ENCODE peak calls at places on chromosomes 11 and 22, in four cellular contexts. One of them, this sample, is unnamed.

GRCh38 chr11:107563702-107564101 is 1.8 kb downstream of the ALKBH8 start:
- DNase-seq in RWPE1: peak
- DNase-seq in heart left ventricle: no peak
- DNase-seq in tibial artery: peak
- DNase-seq in this sample: no peak

GRCh38 chr11:31725176-31725575 is 85.9 kb downstream of the PAX6 start:
- DNase-seq in RWPE1: no peak
- DNase-seq in heart left ventricle: no peak
- DNase-seq in tibial artery: no peak
- DNase-seq in this sample: no peak

GRCh38 chr22:40525250-40525884 is 111.2 kb downstream of the MRTFA start:
- DNase-seq in RWPE1: no peak
- DNase-seq in heart left ventricle: no peak
- DNase-seq in tibial artery: peak
- DNase-seq in this sample: no peak

GRCh38 chr11:2287102-2287501 is 14.6 kb downstream of the C11orf21 start:
- DNase-seq in RWPE1: no peak
- DNase-seq in heart left ventricle: no peak
- DNase-seq in tibial artery: no peak
- DNase-seq in this sample: no peak

GRCh38 chr11:61541568-61541967 is 33.0 kb downstream of the LRRC10B start:
- DNase-seq in RWPE1: peak
- DNase-seq in heart left ventricle: no peak
- DNase-seq in tibial artery: no peak
- DNase-seq in this sample: no peak

GRCh38 chr11:100297516-100297915 is 389.6 kb upstream of the ARHGAP42 start:
- DNase-seq in RWPE1: no peak
- DNase-seq in heart left ventricle: no peak
- DNase-seq in tibial artery: no peak
- DNase-seq in this sample: no peak

GRCh38 chr11:31882951-31883392 is 71.8 kb upstream of the PAX6 start:
- DNase-seq in RWPE1: no peak
- DNase-seq in heart left ventricle: no peak
- DNase-seq in tibial artery: no peak
- DNase-seq in this sample: no peak

GRCh38 chr22:31088233-31088986 is 7.3 kb downstream of the SMTN start:
- DNase-seq in RWPE1: no peak
- DNase-seq in heart left ventricle: no peak
- DNase-seq in tibial artery: no peak
- DNase-seq in this sample: no peak

GRCh38 chr11:79173615-79174014 is 267.2 kb downstream of the TENM4 start:
- DNase-seq in RWPE1: no peak
- DNase-seq in heart left ventricle: peak
- DNase-seq in tibial artery: peak
- DNase-seq in this sample: no peak

GRCh38 chr11:103202048-103202651 is 92.9 kb downstream of the DYNC2H1 start:
- DNase-seq in RWPE1: peak
- DNase-seq in heart left ventricle: no peak
- DNase-seq in tibial artery: no peak
- DNase-seq in this sample: no peak

GRCh38 chr22:38290347-38290746 is 17.5 kb upstream of the TMEM184B start:
- DNase-seq in RWPE1: no peak
- DNase-seq in heart left ventricle: no peak
- DNase-seq in tibial artery: no peak
- DNase-seq in this sample: no peak

GRCh38 chr22:42287174-42287890 is 16.9 kb upstream of the TCF20 start:
- DNase-seq in RWPE1: no peak
- DNase-seq in heart left ventricle: no peak
- DNase-seq in tibial artery: no peak
- DNase-seq in this sample: no peak

GRCh38 chr11:65014146-65014960 is at the start of gene ARL2:
- DNase-seq in RWPE1: peak
- DNase-seq in heart left ventricle: no peak
- DNase-seq in tibial artery: peak
- DNase-seq in this sample: no peak

GRCh38 chr11:100861221-100861620 is 174.1 kb downstream of the ARHGAP42 start:
- DNase-seq in RWPE1: no peak
- DNase-seq in heart left ventricle: no peak
- DNase-seq in tibial artery: no peak
- DNase-seq in this sample: no peak

GRCh38 chr11:776459-777287 is 614 bp downstream of the GATD1 start:
- DNase-seq in RWPE1: no peak
- DNase-seq in heart left ventricle: no peak
- DNase-seq in tibial artery: no peak
- DNase-seq in this sample: no peak

GRCh38 chr22:39254122-39254521 is 9.3 kb upstream of the PDGFB start:
- DNase-seq in RWPE1: no peak
- DNase-seq in heart left ventricle: peak
- DNase-seq in tibial artery: no peak
- DNase-seq in this sample: no peak

GRCh38 chr11:128323381-128323780 is 264.0 kb downstream of the ETS1 start:
- DNase-seq in RWPE1: no peak
- DNase-seq in heart left ventricle: no peak
- DNase-seq in tibial artery: no peak
- DNase-seq in this sample: no peak

GRCh38 chr11:2312232-2313042 is 10.6 kb downstream of the TSPAN32 start:
- DNase-seq in RWPE1: no peak
- DNase-seq in heart left ventricle: peak
- DNase-seq in tibial artery: no peak
- DNase-seq in this sample: no peak

GRCh38 chr11:20631525-20632168 is 32.2 kb downstream of the SLC6A5 start:
- DNase-seq in RWPE1: peak
- DNase-seq in heart left ventricle: no peak
- DNase-seq in tibial artery: no peak
- DNase-seq in this sample: peak

GRCh38 chr11:14894657-14895598 is 2.9 kb upstream of the CYP2R1 start:
- DNase-seq in RWPE1: no peak
- DNase-seq in heart left ventricle: peak
- DNase-seq in tibial artery: peak
- DNase-seq in this sample: no peak

GRCh38 chr22:36079041-36079440 is 50.4 kb upstream of the RBFOX2 start:
- DNase-seq in RWPE1: no peak
- DNase-seq in heart left ventricle: no peak
- DNase-seq in tibial artery: no peak
- DNase-seq in this sample: no peak

GRCh38 chr11:47179655-47179991 is 2.9 kb upstream of the ARFGAP2 start:
- DNase-seq in RWPE1: no peak
- DNase-seq in heart left ventricle: no peak
- DNase-seq in tibial artery: no peak
- DNase-seq in this sample: no peak

GRCh38 chr22:30705710-30706651 is 11.3 kb downstream of the OSBP2 start:
- DNase-seq in RWPE1: no peak
- DNase-seq in heart left ventricle: no peak
- DNase-seq in tibial artery: no peak
- DNase-seq in this sample: no peak

GRCh38 chr22:38788016-38788415 is 5.9 kb downstream of the DNAL4 start:
- DNase-seq in RWPE1: no peak
- DNase-seq in heart left ventricle: peak
- DNase-seq in tibial artery: no peak
- DNase-seq in this sample: no peak

GRCh38 chr22:26529345-26529744 is 17.1 kb upstream of the TFIP11 start:
- DNase-seq in RWPE1: peak
- DNase-seq in heart left ventricle: no peak
- DNase-seq in tibial artery: peak
- DNase-seq in this sample: no peak

GRCh38 chr22:26527167-26527566 is 14.9 kb upstream of the TFIP11 start:
- DNase-seq in RWPE1: no peak
- DNase-seq in heart left ventricle: no peak
- DNase-seq in tibial artery: no peak
- DNase-seq in this sample: no peak

GRCh38 chr22:26526165-26526564 is 13.9 kb upstream of the TFIP11 start:
- DNase-seq in RWPE1: no peak
- DNase-seq in heart left ventricle: no peak
- DNase-seq in tibial artery: no peak
- DNase-seq in this sample: no peak

GRCh38 chr22:26524870-26525269 is 12.6 kb upstream of the TFIP11 start:
- DNase-seq in RWPE1: no peak
- DNase-seq in heart left ventricle: no peak
- DNase-seq in tibial artery: no peak
- DNase-seq in this sample: no peak

GRCh38 chr22:26527574-26528465 is 15.5 kb upstream of the TFIP11 start:
- DNase-seq in RWPE1: no peak
- DNase-seq in heart left ventricle: peak
- DNase-seq in tibial artery: no peak
- DNase-seq in this sample: no peak
- H3K27ac ChIP-seq in RWPE1: no peak
- H3K27ac ChIP-seq in heart left ventricle: peak
- H3K27ac ChIP-seq in tibial artery: no peak
- H3K27ac ChIP-seq in this sample: no peak

DNA sequence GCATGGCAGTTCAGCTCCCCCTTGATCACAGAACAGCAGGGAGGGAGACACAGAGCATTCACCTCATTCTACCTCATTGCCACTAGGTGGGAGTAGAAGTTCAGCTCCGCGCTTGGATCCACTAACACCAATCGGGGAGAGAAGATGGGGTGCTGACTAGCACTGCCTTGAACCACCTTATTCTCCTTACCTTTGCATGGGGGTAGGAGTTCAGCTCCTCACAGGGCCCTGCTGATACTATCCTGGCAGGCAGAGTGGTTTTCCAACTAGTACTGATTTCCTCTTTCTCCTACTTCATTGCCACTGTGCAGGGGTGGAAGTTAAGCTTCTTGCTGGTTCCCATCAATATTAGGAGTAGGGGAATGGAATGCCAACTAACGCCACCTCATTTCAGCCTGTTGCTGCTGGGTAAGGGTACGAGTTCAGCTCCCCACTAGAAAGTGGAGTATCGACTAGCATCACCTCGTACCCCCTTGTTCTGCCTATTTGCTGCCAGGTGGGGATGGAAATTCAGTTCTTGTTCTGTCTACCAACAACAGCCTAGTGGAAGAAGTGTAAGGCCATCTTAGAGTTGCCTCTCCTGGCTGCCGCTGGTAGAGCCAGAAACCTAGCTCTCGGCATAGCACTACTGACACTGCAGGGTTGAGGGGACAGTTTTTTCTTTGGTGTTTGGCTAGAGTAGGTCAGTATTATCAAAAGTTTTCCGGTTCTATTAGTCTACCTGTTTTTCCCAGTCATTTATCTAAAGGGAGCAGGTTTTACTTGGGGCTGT is 550.9 kb upstream of the CCDC90B start:
- DNase-seq in RWPE1: peak
- DNase-seq in heart left ventricle: peak
- DNase-seq in tibial artery: peak
- DNase-seq in this sample: no peak
- H3K27ac ChIP-seq in RWPE1: no peak
- H3K27ac ChIP-seq in heart left ventricle: no peak
- H3K27ac ChIP-seq in tibial artery: no peak
- H3K27ac ChIP-seq in this sample: no peak

GRCh38 chr11:126393143-126393542 is 37.7 kb downstream of the ST3GAL4 start:
- DNase-seq in RWPE1: no peak
- DNase-seq in heart left ventricle: no peak
- DNase-seq in tibial artery: no peak
- DNase-seq in this sample: no peak
- H3K27ac ChIP-seq in RWPE1: peak
- H3K27ac ChIP-seq in heart left ventricle: peak
- H3K27ac ChIP-seq in tibial artery: no peak
- H3K27ac ChIP-seq in this sample: peak

GRCh38 chr22:29116397-29117123 is 43.7 kb downstream of the KREMEN1 start:
- DNase-seq in RWPE1: no peak
- DNase-seq in heart left ventricle: no peak
- DNase-seq in tibial artery: no peak
- DNase-seq in this sample: no peak

GRCh38 chr22:29117799-29118477 is 45.1 kb downstream of the KREMEN1 start:
- DNase-seq in RWPE1: no peak
- DNase-seq in heart left ventricle: no peak
- DNase-seq in tibial artery: no peak
- DNase-seq in this sample: no peak

GRCh38 chr22:29122041-29122440 is 49.2 kb downstream of the KREMEN1 start:
- DNase-seq in RWPE1: no peak
- DNase-seq in heart left ventricle: no peak
- DNase-seq in tibial artery: no peak
- DNase-seq in this sample: no peak

GRCh38 chr22:29124777-29125506 is 52.1 kb downstream of the KREMEN1 start:
- DNase-seq in RWPE1: no peak
- DNase-seq in heart left ventricle: no peak
- DNase-seq in tibial artery: peak
- DNase-seq in this sample: no peak

DNA sequence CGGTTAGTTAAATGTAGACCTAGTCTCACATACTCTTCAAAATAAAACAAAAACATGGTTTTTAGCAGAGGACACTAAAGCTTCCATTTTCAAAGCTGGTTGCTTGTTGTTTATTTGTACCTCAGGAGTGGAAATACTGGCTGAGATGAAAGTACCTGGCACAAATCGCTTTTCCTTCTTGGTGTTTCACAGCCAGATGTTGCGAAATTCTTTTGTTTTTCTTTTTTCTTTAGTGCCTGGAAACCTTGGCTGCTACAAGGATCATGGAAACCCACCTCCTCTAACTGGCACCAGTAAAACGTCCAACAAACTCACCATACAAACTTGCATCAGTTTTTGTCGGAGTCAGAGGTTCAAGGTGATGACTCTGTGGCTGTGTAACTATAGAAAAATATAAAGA is 48.3 kb downstream of the KREMEN1 start:
- DNase-seq in RWPE1: no peak
- DNase-seq in heart left ventricle: no peak
- DNase-seq in tibial artery: no peak
- DNase-seq in this sample: no peak
- H3K27ac ChIP-seq in RWPE1: no peak
- H3K27ac ChIP-seq in heart left ventricle: no peak
- H3K27ac ChIP-seq in tibial artery: no peak
- H3K27ac ChIP-seq in this sample: no peak

GRCh38 chr22:44648085-44648820 is 53.8 kb upstream of the PRR5 start:
- DNase-seq in RWPE1: no peak
- DNase-seq in heart left ventricle: no peak
- DNase-seq in tibial artery: no peak
- DNase-seq in this sample: no peak
- H3K27ac ChIP-seq in RWPE1: peak
- H3K27ac ChIP-seq in heart left ventricle: no peak
- H3K27ac ChIP-seq in tibial artery: no peak
- H3K27ac ChIP-seq in this sample: peak

GRCh38 chr11:70768346-70769095 is 370.2 kb downstream of the CTTN start:
- DNase-seq in RWPE1: no peak
- DNase-seq in heart left ventricle: no peak
- DNase-seq in tibial artery: no peak
- DNase-seq in this sample: no peak

GRCh38 chr11:70769106-70769505 is 370.8 kb downstream of the CTTN start:
- DNase-seq in RWPE1: no peak
- DNase-seq in heart left ventricle: no peak
- DNase-seq in tibial artery: no peak
- DNase-seq in this sample: no peak

GRCh38 chr11:70771099-70771885 is 373.0 kb downstream of the CTTN start:
- DNase-seq in RWPE1: no peak
- DNase-seq in heart left ventricle: no peak
- DNase-seq in tibial artery: no peak
- DNase-seq in this sample: no peak

GRCh38 chr11:70766901-70767300 is 368.6 kb downstream of the CTTN start:
- DNase-seq in RWPE1: no peak
- DNase-seq in heart left ventricle: no peak
- DNase-seq in tibial artery: no peak
- DNase-seq in this sample: no peak

GRCh38 chr11:70769521-70769920 is 371.2 kb downstream of the CTTN start:
- DNase-seq in RWPE1: no peak
- DNase-seq in heart left ventricle: no peak
- DNase-seq in tibial artery: no peak
- DNase-seq in this sample: no peak
- H3K27ac ChIP-seq in RWPE1: no peak
- H3K27ac ChIP-seq in heart left ventricle: no peak
- H3K27ac ChIP-seq in tibial artery: no peak
- H3K27ac ChIP-seq in this sample: no peak

GRCh38 chr11:66934971-66935779 is 23.0 kb downstream of the PC start:
- DNase-seq in RWPE1: no peak
- DNase-seq in heart left ventricle: no peak
- DNase-seq in tibial artery: no peak
- DNase-seq in this sample: no peak
- H3K27ac ChIP-seq in RWPE1: peak
- H3K27ac ChIP-seq in heart left ventricle: no peak
- H3K27ac ChIP-seq in tibial artery: no peak
- H3K27ac ChIP-seq in this sample: no peak